ENCODE peak calls at places on chromosomes 2 and 18, in ten cellular contexts. A is D341Med; B is Calu3; Q is NCI-H82; S is HTR-8/SVneo; V is endothelial cell; C is NCI-H1092; O is HS-5; I is NCI-H1694; L is stimulated activated CD8-positive, alpha-beta memory T cell treated with anti-CD3 and anti-CD28 coated beads, Interleukin-4, amount 100 ng/mL, for 48 hours. T is an unnamed sample.

GRCh38 chr2:109322111-109322510 is 193.1 kb downstream of the SH3RF3 start:
- DNase-seq in A (no peak), B (no peak), Q (no peak), S (peak), V (no peak), C (no peak), O (peak), I (peak), L (no peak), T (no peak)

GRCh38 chr18:13226533-13227144 is 8.1 kb downstream of the LDLRAD4 start:
- DNase-seq in A (no peak), B (no peak), Q (no peak), S (no peak), V (no peak), C (no peak), O (no peak), I (no peak), L (no peak), T (no peak)

GRCh38 chr2:235212501-235212900 is 260.7 kb downstream of the SH3BP4 start:
- DNase-seq in A (no peak), B (no peak), Q (peak), S (no peak), V (no peak), C (no peak), O (no peak), I (no peak), L (no peak), T (no peak)

GRCh38 chr2:176085861-176086771 is 2.4 kb upstream of the EVX2 start:
- DNase-seq in A (no peak), B (peak), Q (peak), S (peak), V (peak), C (peak), O (no peak), I (peak), L (no peak), T (peak)

GRCh38 chr2:48713647-48714046 is 41.9 kb downstream of the LHCGR start:
- DNase-seq in A (no peak), B (no peak), Q (no peak), S (no peak), V (no peak), C (no peak), O (no peak), I (no peak), L (no peak), T (no peak)

GRCh38 chr2:120702751-120703150 is 32.9 kb upstream of the GLI2 start:
- DNase-seq in A (no peak), B (no peak), Q (no peak), S (no peak), V (no peak), C (no peak), O (no peak), I (no peak), L (no peak), T (no peak)

GRCh38 chr2:11540148-11540995 is 6.5 kb downstream of the GREB1 start:
- DNase-seq in A (no peak), B (no peak), Q (no peak), S (no peak), V (no peak), C (peak), O (no peak), I (peak), L (no peak), T (no peak)

GRCh38 chr2:233449921-233450853 is 95.9 kb downstream of the DGKD start:
- DNase-seq in A (no peak), B (no peak), Q (peak), S (no peak), V (no peak), C (no peak), O (no peak), I (no peak), L (no peak), T (no peak)

GRCh38 chr2:237868631-237869356 is 9.4 kb downstream of the RAMP1 start:
- DNase-seq in A (no peak), B (no peak), Q (no peak), S (no peak), V (no peak), C (no peak), O (no peak), I (no peak), L (no peak), T (no peak)

GRCh38 chr2:52404046-52404445 is 1363.6 kb upstream of the CHAC2 start:
- DNase-seq in A (no peak), B (no peak), Q (no peak), S (no peak), V (no peak), C (no peak), O (no peak), I (no peak), L (no peak), T (no peak)

GRCh38 chr2:30862054-30862651 is 54.9 kb upstream of the CAPN13 start:
- DNase-seq in A (peak), B (peak), Q (peak), S (peak), V (peak), C (peak), O (peak), I (peak), L (peak), T (peak)

GRCh38 chr2:219628986-219629901 is 1.8 kb downstream of the SLC4A3 start:
- DNase-seq in A (no peak), B (no peak), Q (no peak), S (no peak), V (no peak), C (no peak), O (no peak), I (no peak), L (no peak), T (no peak)

GRCh38 chr2:120398961-120399888 is 53.3 kb downstream of the INHBB start:
- DNase-seq in A (no peak), B (peak), Q (no peak), S (no peak), V (no peak), C (no peak), O (no peak), I (no peak), L (no peak), T (peak)

GRCh38 chr2:11891028-11891427 is 144.6 kb downstream of the LPIN1 start:
- DNase-seq in A (no peak), B (no peak), Q (no peak), S (no peak), V (no peak), C (no peak), O (no peak), I (no peak), L (no peak), T (no peak)

GRCh38 chr2:232571026-232571474 is 20.6 kb downstream of the EIF4E2 start:
- DNase-seq in A (no peak), B (peak), Q (no peak), S (no peak), V (no peak), C (no peak), O (no peak), I (no peak), L (no peak), T (no peak)

GRCh38 chr2:63346441-63346840 is 241.8 kb downstream of the WDPCP start:
- DNase-seq in A (no peak), B (no peak), Q (no peak), S (no peak), V (no peak), C (no peak), O (no peak), I (no peak), L (no peak), T (no peak)

T was measured in HuH-7.